ENCODE peak calls at places on chromosomes 1 and 21, in five cellular contexts. N, E, O, V and Y are unnamed samples.

GRCh38 chr1:110239491-110240430 is 29.6 kb downstream of the KCNC4 start:
- DNase-seq in N (no peak), E (no peak), O (no peak), V (no peak), Y (no peak)

GRCh38 chr1:220451541-220451940 is 76.4 kb upstream of the MARK1 start:
- DNase-seq in N (no peak), E (peak; percentile 13), O (no peak), V (no peak), Y (peak; percentile 18)

GRCh38 chr1:221430133-221430960 is 311.5 kb downstream of the DUSP10 start:
- DNase-seq in N (no peak), E (no peak), O (no peak), V (no peak), Y (no peak)

GRCh38 chr1:145961425-145962156 is 2.8 kb downstream of the ANKRD34A start:
- DNase-seq in N (no peak), E (no peak), O (peak; percentile 58), V (no peak), Y (no peak)

GRCh38 chr21:28972398-28972797 is 20.3 kb downstream of the LTN1 start:
- DNase-seq in N (no peak), E (no peak), O (no peak), V (no peak), Y (no peak)

GRCh38 chr21:42089093-42089631 is 18.0 kb downstream of the UMODL1 start:
- DNase-seq in N (no peak), E (no peak), O (no peak), V (no peak), Y (no peak)

GRCh38 chr21:21907271-21907670 is 909.1 kb downstream of the NCAM2 start:
- DNase-seq in N (no peak), E (no peak), O (no peak), V (no peak), Y (no peak)

GRCh38 chr1:34419662-34420061 is 243.0 kb downstream of the C1orf94 start:
- DNase-seq in N (peak; percentile 10), E (no peak), O (peak; percentile 29), V (no peak), Y (no peak)

GRCh38 chr1:206067486-206068302 is 14.7 kb downstream of the RHEX start:
- DNase-seq in N (peak; percentile 46), E (no peak), O (no peak), V (no peak), Y (no peak)

GRCh38 chr1:214542275-214543199 is 8.9 kb downstream of the PTPN14 start:
- DNase-seq in N (no peak), E (no peak), O (no peak), V (no peak), Y (no peak)

GRCh38 chr1:91929246-91929645 is 20.0 kb upstream of the BRDT start:
- DNase-seq in N (no peak), E (peak; percentile 4), O (no peak), V (no peak), Y (no peak)

GRCh38 chr1:25675729-25676476 is 59.3 kb downstream of the MAN1C1 start:
- DNase-seq in N (no peak), E (no peak), O (no peak), V (peak; percentile 93), Y (no peak)

GRCh38 chr1:169882039-169882511 is 11.6 kb downstream of the SCYL3 start:
- DNase-seq in N (no peak), E (no peak), O (no peak), V (no peak), Y (no peak)

GRCh38 chr1:50665413-50665812 is 242.2 kb upstream of the DMRTA2 start:
- DNase-seq in N (no peak), E (no peak), O (no peak), V (no peak), Y (no peak)

GRCh38 chr1:154344977-154345837 is 19.9 kb downstream of the ATP8B2 start:
- DNase-seq in N (peak; percentile 86), E (peak; percentile 44), O (peak; percentile 60), V (no peak), Y (peak; percentile 75)

GRCh38 chr1:213982515-213982813 is 5.3 kb upstream of the PROX1 start:
- DNase-seq in N (no peak), E (no peak), O (no peak), V (no peak), Y (no peak)

GRCh38 chr1:18724001-18724411 is 93.4 kb downstream of the PAX7 start:
- DNase-seq in N (no peak), E (no peak), O (peak; percentile 79), V (no peak), Y (no peak)

GRCh38 chr1:156661932-156662587 is 15.1 kb downstream of the NES start:
- DNase-seq in N (no peak), E (peak; percentile 76), O (no peak), V (no peak), Y (no peak)

GRCh38 chr1:238485062-238485905 is 594.6 kb upstream of the ZP4 start:
- DNase-seq in N (no peak), E (no peak), O (no peak), V (no peak), Y (no peak)

GRCh38 chr1:56441586-56441985 is 137.8 kb downstream of the PLPP3 start:
- DNase-seq in N (no peak), E (no peak), O (no peak), V (no peak), Y (no peak)

GRCh38 chr1:80258659-80259058 is 1252.1 kb upstream of the ADGRL4 start:
- DNase-seq in N (no peak), E (no peak), O (peak; percentile 4), V (no peak), Y (no peak)

GRCh38 chr1:110645172-110645571 is 29.6 kb downstream of the KCNA3 start:
- DNase-seq in N (no peak), E (no peak), O (no peak), V (no peak), Y (no peak)

GRCh38 chr1:44484155-44484688 is 79.2 kb downstream of the RNF220 start:
- DNase-seq in N (no peak), E (peak; percentile 12), O (no peak), V (no peak), Y (peak; percentile 42)

GRCh38 chr1:10996100-10996499 is 16.4 kb upstream of the TARDBP start:
- DNase-seq in N (no peak), E (no peak), O (peak; percentile 34), V (no peak), Y (no peak)

DNA sequence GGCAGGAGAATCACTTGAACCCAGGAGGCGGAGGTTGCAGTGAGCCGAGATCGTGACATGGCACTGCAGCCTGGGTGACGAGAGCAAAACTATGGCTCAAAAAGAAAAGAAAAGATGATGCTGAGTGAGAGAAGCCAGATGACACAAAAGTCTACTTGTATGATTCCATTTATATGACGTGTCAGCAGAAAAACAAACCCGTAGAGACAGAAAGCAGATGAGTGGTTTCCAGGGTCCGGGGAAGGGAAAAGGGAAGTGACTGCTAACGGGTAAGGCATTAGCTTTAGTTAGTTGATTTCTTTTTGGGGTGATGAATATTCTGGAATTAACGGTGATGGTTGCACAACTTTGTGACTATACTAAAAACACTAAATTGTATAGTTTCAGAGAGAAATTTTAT is 24.6 kb upstream of the ATP5PO start:
- DNase-seq in N (no peak), E (no peak), O (no peak), V (no peak), Y (no peak)
- TF ChIP-seq FOXM1 in N (no peak), E (no peak), O (no peak), V (no peak), Y (no peak)

GRCh38 chr1:54810144-54810942 is 9.2 kb upstream of the TTC22 start:
- DNase-seq in N (peak; percentile 70), E (peak; percentile 42), O (peak; percentile 93), V (no peak), Y (peak; percentile 95)

GRCh38 chr1:54807756-54808155 is 6.6 kb upstream of the TTC22 start:
- DNase-seq in N (no peak), E (no peak), O (no peak), V (no peak), Y (no peak)

GRCh38 chr1:54811066-54811465 is 9.9 kb upstream of the TTC22 start:
- DNase-seq in N (no peak), E (no peak), O (no peak), V (no peak), Y (no peak)

GRCh38 chr1:54808443-54809207 is 7.5 kb upstream of the TTC22 start:
- DNase-seq in N (no peak), E (no peak), O (no peak), V (no peak), Y (peak; percentile 61)

GRCh38 chr1:54809496-54810074 is 8.5 kb upstream of the TTC22 start:
- DNase-seq in N (no peak), E (no peak), O (no peak), V (no peak), Y (no peak)
- TF ChIP-seq FOXM1 in N (no peak), E (no peak), O (no peak), V (no peak), Y (no peak)

GRCh38 chr21:44912158-44912473 is 8.6 kb downstream of the ITGB2 start:
- DNase-seq in N (no peak), E (no peak), O (no peak), V (no peak), Y (no peak)
- TF ChIP-seq FOXM1 in N (no peak), E (no peak), O (no peak), V (no peak), Y (no peak)

GRCh38 chr1:46735708-46736324 is 16.9 kb upstream of the EFCAB14 start:
- DNase-seq in N (peak; percentile 75), E (peak; percentile 52), O (no peak), V (no peak), Y (peak; percentile 56)
- TF ChIP-seq FOXM1 in N (no peak), E (no peak), O (no peak), V (no peak), Y (no peak)

GRCh38 chr1:116255486-116255885 is 117.6 kb upstream of the ATP1A1 start:
- DNase-seq in N (no peak), E (no peak), O (no peak), V (no peak), Y (no peak)
- TF ChIP-seq FOXM1 in N (no peak), E (no peak), O (no peak), V (no peak), Y (no peak)

GRCh38 chr21:45317401-45318145 is 29.9 kb upstream of the POFUT2 start:
- DNase-seq in N (no peak), E (peak; percentile 59), O (no peak), V (no peak), Y (no peak)
- TF ChIP-seq FOXM1 in N (no peak), E (no peak), O (no peak), V (no peak), Y (no peak)